ENCODE peak calls at places on chromosomes 3 and 15, in eight cellular contexts. O is CD4-positive, alpha-beta T cell; U is AG04450; Y is choroid plexus epithelial cell; Q is GM13977; C is activated CD8-positive, alpha-beta T cell treated with anti-CD3 and anti-CD28 coated beads for 36 hours; M is HepG2; E is uterus. X is an unnamed sample.

GRCh38 chr15:60043744-60044435 is 39.8 kb downstream of the FOXB1 start:
- DNase-seq in O (no peak), U (no peak), Y (no peak), Q (no peak), C (peak), M (no peak), E (no peak), X (no peak)

GRCh38 chr15:99719096-99719541 is 14.1 kb downstream of the LYSMD4 start:
- DNase-seq in O (no peak), U (peak), Y (peak), Q (peak), C (no peak), M (no peak), E (no peak), X (no peak)

GRCh38 chr3:30347679-30348216 is 258.7 kb upstream of the TGFBR2 start:
- DNase-seq in O (no peak), U (no peak), Y (peak), Q (peak), C (peak), M (peak), E (no peak), X (no peak)

GRCh38 chr3:12966847-12967750 is 106.1 kb downstream of the IQSEC1 start:
- DNase-seq in O (peak), U (no peak), Y (peak), Q (no peak), C (peak), M (no peak), E (no peak), X (no peak)

GRCh38 chr15:72515591-72516389 is 41.7 kb downstream of the ARIH1 start:
- DNase-seq in O (no peak), U (no peak), Y (peak), Q (no peak), C (no peak), M (no peak), E (no peak), X (no peak)

GRCh38 chr3:20451170-20451569 is 265.2 kb upstream of the SGO1 start:
- DNase-seq in O (no peak), U (no peak), Y (no peak), Q (no peak), C (no peak), M (no peak), E (no peak), X (no peak)

GRCh38 chr3:71229905-71230657 is 353.4 kb downstream of the FOXP1 start:
- DNase-seq in O (peak), U (no peak), Y (no peak), Q (no peak), C (peak), M (no peak), E (no peak), X (no peak)

GRCh38 chr3:147431746-147432145 is 22.6 kb downstream of the ZIC1 start:
- DNase-seq in O (no peak), U (no peak), Y (peak), Q (no peak), C (no peak), M (no peak), E (no peak), X (peak)

GRCh38 chr3:98457543-98457942 is 5.5 kb upstream of the OR5K1 start:
- DNase-seq in O (no peak), U (no peak), Y (no peak), Q (no peak), C (no peak), M (no peak), E (no peak), X (no peak)

GRCh38 chr3:112640333-112640863 is 545 bp downstream of the CCDC80 start:
- DNase-seq in O (no peak), U (peak), Y (peak), Q (no peak), C (no peak), M (no peak), E (peak), X (no peak)

GRCh38 chr15:55407631-55407948 is 569 bp downstream of the CCPG1 start:
- DNase-seq in O (no peak), U (no peak), Y (peak), Q (no peak), C (no peak), M (no peak), E (no peak), X (no peak)

GRCh38 chr3:101038880-101039279 is 45.7 kb upstream of the ABI3BP start:
- DNase-seq in O (no peak), U (no peak), Y (no peak), Q (no peak), C (no peak), M (no peak), E (no peak), X (no peak)

GRCh38 chr3:194364652-194365434 is 4.7 kb downstream of the LRRC15 start:
- DNase-seq in O (no peak), U (peak), Y (peak), Q (no peak), C (no peak), M (no peak), E (peak), X (no peak)

GRCh38 chr3:60829058-60829457 is 422.2 kb downstream of the FHIT start:
- DNase-seq in O (no peak), U (no peak), Y (no peak), Q (no peak), C (no peak), M (no peak), E (no peak), X (no peak)

GRCh38 chr3:9249273-9250192 is at the start of gene SRGAP3:
- DNase-seq in O (peak), U (peak), Y (peak), Q (peak), C (peak), M (peak), E (peak), X (peak)

GRCh38 chr3:9253327-9253726 is 3.9 kb upstream of the SRGAP3 start:
- DNase-seq in O (no peak), U (no peak), Y (no peak), Q (no peak), C (no peak), M (no peak), E (no peak), X (no peak)

GRCh38 chr3:9248232-9249191 is 934 bp downstream of the SRGAP3 start:
- DNase-seq in O (no peak), U (no peak), Y (no peak), Q (no peak), C (no peak), M (no peak), E (no peak), X (no peak)

GRCh38 chr3:9250236-9250635 is 790 bp upstream of the SRGAP3 start:
- DNase-seq in O (no peak), U (no peak), Y (no peak), Q (no peak), C (no peak), M (no peak), E (no peak), X (no peak)

DNA sequence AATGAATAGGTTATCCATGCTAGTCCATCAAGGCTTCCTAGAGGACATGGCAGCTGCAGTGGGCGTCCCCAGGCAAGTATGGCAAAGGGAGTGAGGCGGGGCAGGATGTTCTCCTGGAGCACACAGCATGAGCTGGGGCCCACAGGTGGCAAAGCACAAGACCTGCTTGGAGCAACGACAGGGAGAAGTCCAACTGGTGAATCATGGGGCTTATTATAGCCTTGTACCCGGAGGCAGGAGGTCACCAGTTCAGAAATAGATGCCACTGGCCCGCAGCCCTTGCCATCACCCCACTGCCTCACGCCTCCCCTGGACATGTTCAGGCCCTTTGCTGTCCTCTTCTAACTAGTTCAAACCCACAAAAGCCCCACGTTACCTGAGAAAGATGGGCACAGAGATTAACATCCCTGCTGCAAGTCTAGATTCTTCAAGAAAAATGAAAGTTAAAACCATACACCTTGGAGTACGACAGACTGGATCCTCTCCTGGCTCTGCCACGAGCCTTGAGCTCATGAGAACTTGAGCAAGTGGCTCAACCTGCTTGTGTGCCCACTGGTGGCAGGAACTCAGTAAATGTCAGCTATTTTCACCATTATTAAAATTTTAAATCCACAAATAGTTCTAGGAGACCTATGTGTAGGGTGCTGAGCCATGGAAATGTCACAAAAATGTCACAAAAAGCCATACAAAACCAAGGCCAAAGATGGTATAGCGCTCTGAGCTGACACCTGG is 1.8 kb upstream of the SRGAP3 start:
- DNase-seq in O (no peak), U (no peak), Y (peak), Q (no peak), C (no peak), M (no peak), E (no peak), X (no peak)
- TF ChIP-seq CTCF in O (no peak), U (peak), Y (no peak), Q (no peak), C (no peak), M (no peak), E (no peak), X (peak)

GRCh38 chr15:78873796-78874761 is 1.4 kb downstream of the MORF4L1 start:
- DNase-seq in O (peak), U (no peak), Y (peak), Q (no peak), C (peak), M (no peak), E (peak), X (no peak)

GRCh38 chr15:78875107-78875914 is 2.6 kb downstream of the MORF4L1 start:
- DNase-seq in O (no peak), U (no peak), Y (peak), Q (no peak), C (peak), M (no peak), E (no peak), X (no peak)

GRCh38 chr15:78868366-78868765 is 4.3 kb upstream of the MORF4L1 start:
- DNase-seq in O (no peak), U (no peak), Y (no peak), Q (no peak), C (no peak), M (no peak), E (no peak), X (no peak)

GRCh38 chr15:78872155-78872971 is at the start of gene MORF4L1:
- DNase-seq in O (peak), U (peak), Y (peak), Q (peak), C (peak), M (peak), E (peak), X (peak)

GRCh38 chr15:78872972-78873795 is 494 bp downstream of the MORF4L1 start:
- DNase-seq in O (peak), U (peak), Y (peak), Q (peak), C (peak), M (peak), E (peak), X (peak)
- TF ChIP-seq CTCF in O (peak), U (peak), Y (peak), Q (peak), C (peak), M (peak), E (peak), X (peak)

DNA sequence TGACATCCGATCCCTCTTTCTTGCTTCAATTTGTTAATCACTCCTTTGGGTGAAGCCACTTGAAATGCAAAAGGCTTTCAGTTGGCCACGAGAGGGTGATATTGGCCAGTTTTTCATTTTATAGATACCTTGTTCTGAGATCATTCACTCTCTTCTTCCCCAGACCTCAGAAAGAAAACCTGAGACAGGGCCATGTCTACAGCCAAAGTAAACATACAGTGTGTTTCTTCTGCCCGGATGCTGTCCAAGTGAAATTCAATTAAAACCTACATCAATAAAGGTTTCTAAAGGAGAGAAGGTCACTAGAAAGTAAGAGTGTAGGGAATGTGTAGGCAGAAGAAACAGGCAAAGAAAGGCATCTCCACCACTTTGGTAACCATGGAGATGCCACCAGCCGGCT is 39.5 kb upstream of the FMN1 start:
- DNase-seq in O (no peak), U (no peak), Y (peak), Q (peak), C (peak), M (peak), E (no peak), X (peak)
- TF ChIP-seq CTCF in O (no peak), U (peak), Y (peak), Q (peak), C (no peak), M (peak), E (no peak), X (peak)

DNA sequence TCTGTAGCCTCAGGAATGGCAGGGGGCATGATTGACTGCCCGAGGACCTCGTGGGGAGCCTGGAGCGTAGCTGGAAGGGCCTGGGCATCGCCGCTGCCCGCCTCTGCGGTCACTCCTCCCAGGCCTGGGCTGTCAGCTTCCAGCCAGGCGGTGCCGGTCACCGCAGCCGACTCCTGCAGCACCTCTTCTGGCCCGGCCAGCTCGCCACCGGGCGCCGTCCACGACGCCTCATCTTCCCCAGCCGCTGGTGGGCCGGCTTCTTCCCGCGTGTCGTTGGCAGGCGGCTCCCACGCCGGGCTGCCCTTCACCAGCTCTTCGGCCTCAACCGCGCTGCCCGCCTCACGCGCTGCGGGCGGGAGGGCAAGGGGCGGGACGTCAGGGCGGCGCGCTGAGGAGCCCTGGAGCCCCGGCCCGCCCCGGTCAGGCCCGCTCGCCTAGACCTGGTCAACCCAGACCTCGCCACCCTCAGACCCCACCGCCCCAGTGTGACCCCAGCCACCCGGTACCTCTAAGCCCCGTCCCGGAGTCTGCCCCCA is 1.0 kb downstream of the CSPG5 start:
- DNase-seq in O (no peak), U (no peak), Y (no peak), Q (no peak), C (no peak), M (no peak), E (peak), X (no peak)
- TF ChIP-seq CTCF in O (no peak), U (no peak), Y (no peak), Q (no peak), C (no peak), M (no peak), E (no peak), X (no peak)

GRCh38 chr15:80485370-80486164 is 81.4 kb downstream of the ARNT2 start:
- DNase-seq in O (no peak), U (no peak), Y (no peak), Q (no peak), C (no peak), M (peak), E (no peak), X (no peak)
- TF ChIP-seq CTCF in O (no peak), U (no peak), Y (no peak), Q (no peak), C (no peak), M (no peak), E (no peak), X (no peak)

DNA sequence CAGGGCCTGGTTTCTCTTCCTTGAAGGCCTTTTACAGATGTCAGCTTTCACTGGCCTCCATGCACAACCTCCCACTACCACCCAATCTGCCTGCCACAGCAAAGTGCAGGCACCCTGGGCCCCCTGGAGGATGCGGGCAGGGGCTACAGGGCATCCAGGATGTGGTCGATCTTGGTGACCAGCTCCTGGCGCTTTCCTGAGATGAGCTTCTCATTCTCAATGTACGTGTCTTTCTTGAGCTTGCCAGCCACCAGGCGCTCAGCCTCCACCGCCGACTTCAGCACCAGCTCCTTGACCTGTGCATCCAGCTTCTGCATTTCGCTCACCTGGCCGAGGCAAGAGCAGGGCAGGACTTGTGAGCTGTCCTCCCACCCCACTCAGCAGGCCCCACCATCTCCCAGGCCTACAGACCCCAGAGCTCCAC is 30.3 kb downstream of the RPN1 start:
- DNase-seq in O (no peak), U (no peak), Y (no peak), Q (no peak), C (peak), M (no peak), E (no peak), X (no peak)
- TF ChIP-seq CTCF in O (no peak), U (no peak), Y (peak), Q (no peak), C (peak), M (peak), E (no peak), X (no peak)

X was measured in AG09319.